ENCODE peak calls at places on chromosomes 12 and 14, in seven cellular contexts. M is HepG2, I is stomach, Z is GM12892, G is transverse colon, K is endothelial cell of umbilical vein, H is HCT116. E is an unnamed sample.

GRCh38 chr12:38141861-38142260 is 174.7 kb upstream of the ALG10B start:
- DNase-seq in M (no peak), I (no peak), Z (no peak), G (no peak), K (no peak), H (no peak), E (no peak)

GRCh38 chr12:69655616-69656336 is 43.3 kb downstream of the BEST3 start:
- DNase-seq in M (peak; percentile 67), I (no peak), Z (no peak), G (no peak), K (peak; percentile 32), H (no peak), E (no peak)

GRCh38 chr14:91406451-91406850 is 11.2 kb downstream of the CCDC88C start:
- DNase-seq in M (no peak), I (no peak), Z (no peak), G (no peak), K (no peak), H (no peak), E (no peak)

GRCh38 chr14:100640481-100641273 is 53.5 kb upstream of the BEGAIN start:
- DNase-seq in M (no peak), I (peak; percentile 37), Z (no peak), G (peak; percentile 57), K (no peak), H (no peak), E (no peak)

GRCh38 chr12:5200276-5201087 is 156.8 kb downstream of the KCNA5 start:
- DNase-seq in M (peak; percentile 18), I (peak; percentile 62), Z (peak; percentile 30), G (peak; percentile 46), K (peak; percentile 28), H (peak; percentile 4), E (peak; percentile 4)

GRCh38 chr12:123859035-123859434 is 96.9 kb downstream of the DNAH10 start:
- DNase-seq in M (no peak), I (no peak), Z (no peak), G (no peak), K (no peak), H (no peak), E (no peak)

GRCh38 chr12:45130881-45131281 is 80.0 kb upstream of the DBX2 start:
- DNase-seq in M (peak; percentile 28), I (no peak), Z (peak; percentile 15), G (peak; percentile 11), K (peak; percentile 71), H (peak; percentile 63), E (peak; percentile 56)

GRCh38 chr12:5478081-5478706 is 46.3 kb downstream of the NTF3 start:
- DNase-seq in M (no peak), I (no peak), Z (no peak), G (no peak), K (no peak), H (no peak), E (no peak)

GRCh38 chr12:40439771-40440492 is 215.1 kb downstream of the LRRK2 start:
- DNase-seq in M (no peak), I (no peak), Z (no peak), G (no peak), K (no peak), H (no peak), E (no peak)

GRCh38 chr12:100661300-100661951 is 87.9 kb downstream of the GAS2L3 start:
- DNase-seq in M (no peak), I (no peak), Z (no peak), G (no peak), K (peak; percentile 3), H (no peak), E (no peak)

GRCh38 chr12:47779301-47779942 is 6.4 kb downstream of the SLC48A1 start:
- DNase-seq in M (peak; percentile 69), I (peak; percentile 92), Z (peak; percentile 83), G (peak; percentile 91), K (peak; percentile 88), H (peak; percentile 61), E (peak; percentile 76)

GRCh38 chr12:12441891-12442461 is 85.1 kb downstream of the BORCS5 start:
- DNase-seq in M (no peak), I (no peak), Z (no peak), G (no peak), K (no peak), H (no peak), E (no peak)

GRCh38 chr12:125038976-125039625 is 26.1 kb upstream of the AACS start:
- DNase-seq in M (no peak), I (no peak), Z (no peak), G (no peak), K (no peak), H (no peak), E (no peak)

GRCh38 chr12:51171884-51172514 is 936 bp downstream of the TFCP2 start:
- DNase-seq in M (peak; percentile 16), I (peak; percentile 27), Z (no peak), G (peak; percentile 24), K (peak; percentile 62), H (no peak), E (no peak)

GRCh38 chr12:131671871-131672270 is 39.0 kb upstream of the SFSWAP start:
- DNase-seq in M (no peak), I (no peak), Z (no peak), G (no peak), K (no peak), H (no peak), E (no peak)

GRCh38 chr14:94040247-94040646 is 14.1 kb downstream of the OTUB2 start:
- DNase-seq in M (no peak), I (no peak), Z (no peak), G (no peak), K (no peak), H (no peak), E (no peak)

GRCh38 chr12:53808023-53808705 is 56.4 kb upstream of the CISTR start:
- DNase-seq in M (peak; percentile 29), I (no peak), Z (no peak), G (no peak), K (no peak), H (no peak), E (no peak)

GRCh38 chr12:32906407-32907165 is 10.0 kb upstream of the PKP2 start:
- DNase-seq in M (peak; percentile 74), I (peak; percentile 57), Z (no peak), G (peak; percentile 83), K (no peak), H (no peak), E (no peak)

GRCh38 chr12:104620761-104621531 is 164.2 kb downstream of the CHST11 start:
- DNase-seq in M (no peak), I (no peak), Z (no peak), G (no peak), K (peak; percentile 55), H (no peak), E (no peak)

GRCh38 chr14:87869619-87870583 is 123.1 kb downstream of the GALC start:
- DNase-seq in M (no peak), I (no peak), Z (no peak), G (no peak), K (no peak), H (no peak), E (no peak)

GRCh38 chr12:81759215-81759991 is at the start of gene PPFIA2:
- DNase-seq in M (no peak), I (no peak), Z (no peak), G (no peak), K (no peak), H (no peak), E (no peak)

GRCh38 chr12:14327717-14328116 is 37.8 kb upstream of the ATF7IP start:
- DNase-seq in M (no peak), I (no peak), Z (no peak), G (no peak), K (no peak), H (no peak), E (no peak)

GRCh38 chr14:44463386-44464004 is 43.6 kb downstream of the FSCB start:
- DNase-seq in M (no peak), I (no peak), Z (no peak), G (no peak), K (no peak), H (no peak), E (no peak)

GRCh38 chr12:105713901-105714300 is 383.4 kb downstream of the C12orf75 start:
- DNase-seq in M (no peak), I (no peak), Z (no peak), G (no peak), K (no peak), H (no peak), E (no peak)

GRCh38 chr14:69242311-69243224 is 17.4 kb upstream of the GALNT16 start:
- DNase-seq in M (peak; percentile 60), I (peak; percentile 69), Z (peak; percentile 32), G (peak; percentile 50), K (peak; percentile 71), H (peak; percentile 39), E (peak; percentile 33)

GRCh38 chr12:100755186-100755585 is 39.4 kb upstream of the ANO4 start:
- DNase-seq in M (no peak), I (no peak), Z (no peak), G (no peak), K (no peak), H (no peak), E (no peak)

GRCh38 chr12:107134558-107134957 is 41.2 kb upstream of the CRY1 start:
- DNase-seq in M (peak; percentile 73), I (no peak), Z (no peak), G (no peak), K (no peak), H (peak; percentile 75), E (no peak)

GRCh38 chr12:34390846-34391700 is 368.8 kb downstream of the ALG10 start:
- DNase-seq in M (no peak), I (no peak), Z (no peak), G (no peak), K (no peak), H (no peak), E (no peak)

GRCh38 chr12:79688376-79689040 is 2.3 kb downstream of the PAWR start:
- DNase-seq in M (no peak), I (no peak), Z (no peak), G (no peak), K (peak; percentile 39), H (no peak), E (no peak)

GRCh38 chr12:32501835-32502333 is 102.5 kb downstream of the FGD4 start:
- DNase-seq in M (peak; percentile 95), I (peak; percentile 75), Z (no peak), G (no peak), K (peak; percentile 59), H (no peak), E (no peak)

GRCh38 chr12:132736378-132736777 is 25.3 kb downstream of the ANKLE2 start:
- DNase-seq in M (no peak), I (no peak), Z (no peak), G (no peak), K (no peak), H (no peak), E (no peak)
- TF ChIP-seq POLR2AphosphoS5 in M (no peak), I (no peak), Z (no peak), G (no peak), K (no peak), H (no peak), E (no peak)

GRCh38 chr14:29584992-29585391 is 342.7 kb downstream of the PRKD1 start:
- DNase-seq in M (peak; percentile 32), I (no peak), Z (no peak), G (peak; percentile 8), K (peak; percentile 37), H (no peak), E (no peak)
- TF ChIP-seq POLR2AphosphoS5 in M (no peak), I (no peak), Z (no peak), G (peak; percentile 22), K (no peak), H (no peak), E (no peak)

GRCh38 chr12:55838361-55838760 is 4.4 kb downstream of the MMP19 start:
- DNase-seq in M (no peak), I (no peak), Z (no peak), G (no peak), K (no peak), H (no peak), E (no peak)
- TF ChIP-seq POLR2AphosphoS5 in M (no peak), I (no peak), Z (no peak), G (no peak), K (no peak), H (no peak), E (no peak)

GRCh38 chr12:92003701-92004100 is 141.9 kb downstream of the BTG1 start:
- DNase-seq in M (no peak), I (no peak), Z (no peak), G (no peak), K (no peak), H (no peak), E (no peak)
- TF ChIP-seq POLR2AphosphoS5 in M (no peak), I (no peak), Z (no peak), G (no peak), K (no peak), H (no peak), E (no peak)